ENCODE peak calls at places on chromosomes 12 and 14, in four cellular contexts. G, C, Y and K are unnamed samples.

GRCh38 chr12:66537866-66538265 is 141.0 kb downstream of the GRIP1 start:
- DNase-seq in G (no peak), C (no peak), Y (no peak), K (no peak)

GRCh38 chr12:123895477-123895876 is 77.2 kb downstream of the CCDC92 start:
- DNase-seq in G (no peak), C (no peak), Y (no peak), K (no peak)

GRCh38 chr14:100398044-100398443 is 74.9 kb downstream of the SLC25A47 start:
- DNase-seq in G (no peak), C (no peak), Y (no peak), K (peak; percentile 32)

GRCh38 chr14:21476526-21476924 is 234 bp downstream of the RAB2B start:
- DNase-seq in G (peak; percentile 66), C (no peak), Y (no peak), K (no peak)

GRCh38 chr12:109702126-109702841 is 11.3 kb upstream of the FAM222A start:
- DNase-seq in G (no peak), C (no peak), Y (no peak), K (no peak)

GRCh38 chr14:106841701-106842100 is 1315.3 kb downstream of the TMEM121 start:
- DNase-seq in G (no peak), C (no peak), Y (no peak), K (peak; percentile 6)

GRCh38 chr12:57517187-57517586 is 3.1 kb downstream of the DDIT3 start:
- DNase-seq in G (peak; percentile 55), C (peak; percentile 72), Y (no peak), K (no peak)

GRCh38 chr14:102140750-102141145 is 1.1 kb downstream of the WDR20 start:
- DNase-seq in G (no peak), C (no peak), Y (no peak), K (no peak)

GRCh38 chr14:99128185-99128584 is 143.8 kb downstream of the BCL11B start:
- DNase-seq in G (no peak), C (no peak), Y (no peak), K (no peak)

GRCh38 chr12:114944736-114945135 is 260.8 kb upstream of the TBX3 start:
- DNase-seq in G (no peak), C (no peak), Y (no peak), K (no peak)

GRCh38 chr12:14157129-14157747 is 175.8 kb upstream of the GRIN2B start:
- DNase-seq in G (no peak), C (no peak), Y (peak; percentile 11), K (no peak)

GRCh38 chr12:3136641-3137267 is 59.6 kb downstream of the TSPAN9 start:
- DNase-seq in G (no peak), C (no peak), Y (no peak), K (no peak)

GRCh38 chr12:62873116-62873825 is 61.7 kb downstream of the PPM1H start:
- DNase-seq in G (no peak), C (no peak), Y (no peak), K (peak; percentile 17)

GRCh38 chr14:72745546-72745945 is 148.4 kb downstream of the DPF3 start:
- DNase-seq in G (peak; percentile 91), C (peak; percentile 89), Y (no peak), K (peak; percentile 59)

GRCh38 chr14:50763386-50764007 is 67.5 kb downstream of the NIN start:
- DNase-seq in G (peak; percentile 88), C (peak; percentile 74), Y (no peak), K (no peak)

GRCh38 chr14:82046512-82047226 is 513.0 kb upstream of the SEL1L start:
- DNase-seq in G (no peak), C (no peak), Y (no peak), K (no peak)

GRCh38 chr12:108518716-108519496 is 3.8 kb downstream of the FICD start:
- DNase-seq in G (no peak), C (no peak), Y (no peak), K (no peak)

GRCh38 chr12:108518101-108518715 is 3.1 kb downstream of the FICD start:
- DNase-seq in G (no peak), C (no peak), Y (no peak), K (no peak)

GRCh38 chr12:108517288-108518100 is 2.4 kb downstream of the FICD start:
- DNase-seq in G (no peak), C (no peak), Y (no peak), K (no peak)

GRCh38 chr12:108516511-108517275 is 1.6 kb downstream of the FICD start:
- DNase-seq in G (peak; percentile 9), C (no peak), Y (peak; percentile 31), K (no peak)

DNA sequence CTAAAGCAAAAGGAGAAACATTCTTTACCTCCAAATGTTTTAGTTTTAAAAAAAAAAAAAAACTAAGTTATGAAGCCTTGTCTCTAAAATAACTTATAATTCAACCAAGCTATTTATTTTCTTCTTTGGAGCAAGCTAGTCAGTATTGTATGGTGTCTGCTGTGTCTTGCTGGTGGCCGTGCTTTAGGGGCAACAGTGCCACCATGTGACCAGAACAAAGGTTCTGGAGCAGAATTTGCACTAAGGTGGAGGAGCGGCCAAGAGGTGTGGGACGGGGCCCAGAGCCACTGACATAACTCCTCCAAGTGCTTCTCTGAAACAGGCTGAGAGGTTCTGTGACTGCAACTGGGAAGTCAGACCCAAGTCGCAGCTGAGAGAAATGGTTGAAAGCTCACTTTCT is 4.5 kb downstream of the FICD start:
- DNase-seq in G (no peak), C (no peak), Y (no peak), K (no peak)
- TF ChIP-seq CTCF in G (no peak), C (no peak), Y (no peak), K (peak; percentile 23)

DNA sequence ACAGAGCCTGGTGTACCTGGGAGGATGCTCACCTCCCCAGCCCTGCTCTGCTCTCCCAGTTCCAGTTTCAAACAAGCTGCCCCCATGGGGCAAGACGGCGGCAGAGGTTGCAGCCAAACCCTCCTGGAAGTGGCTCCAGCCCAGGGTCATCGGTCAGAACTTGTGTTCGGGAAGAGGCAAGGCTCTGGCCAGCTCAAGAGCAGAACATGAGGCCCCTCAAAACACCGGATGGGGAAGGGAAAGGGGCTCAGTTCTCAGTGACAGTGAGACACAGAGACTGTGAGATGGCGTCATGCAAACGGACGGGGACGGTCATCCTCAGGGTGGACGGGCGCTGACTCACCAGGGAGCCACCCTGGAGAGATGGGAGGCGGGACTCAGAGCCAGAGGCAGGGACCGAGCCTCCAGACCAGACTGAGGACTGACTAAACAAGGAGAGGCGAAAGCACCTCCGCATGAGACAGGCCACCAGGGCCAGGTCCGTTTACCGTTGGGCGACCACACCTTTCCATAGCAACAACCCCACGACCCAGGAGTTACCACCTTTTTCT is 63.9 kb upstream of the GALNT9 start:
- DNase-seq in G (no peak), C (no peak), Y (no peak), K (no peak)
- H3K27me3 ChIP-seq in G (peaks cover 5% of the 10 kb centered on the region), C (peaks cover 13% of the 10 kb centered on the region), Y (peaks cover 13% of the 10 kb centered on the region), K (peaks cover 23% of the 10 kb centered on the region)

GRCh38 chr12:112252184-112252583 is 126.8 kb downstream of the TRAFD1 start:
- DNase-seq in G (peak; percentile 53), C (peak; percentile 59), Y (no peak), K (no peak)
- H3K4me1 ChIP-seq in G (no peaks in the 10 kb centered on the region), C (no peaks in the 10 kb centered on the region), Y (no peaks in the 10 kb centered on the region), K (no peaks in the 10 kb centered on the region)

GRCh38 chr12:103751171-103751570 is 89.9 kb downstream of the NT5DC3 start:
- DNase-seq in G (no peak), C (no peak), Y (no peak), K (no peak)
- TF ChIP-seq CTCF in G (no peak), C (no peak), Y (no peak), K (peak; percentile 8)